ENCODE peak calls at places on chromosomes 5 and 9, in five cellular contexts. One of them, this sample, is unnamed.

GRCh38 chr5:112006721-112007120 is 249.7 kb upstream of the NREP start:
- DNase-seq in H1: no peak
- DNase-seq in IMR-90: peak
- DNase-seq in H9: no peak
- DNase-seq in neuronal stem cell: no peak
- DNase-seq in this sample: peak

GRCh38 chr5:31090467-31090866 is 103.0 kb upstream of the CDH6 start:
- DNase-seq in H1: no peak
- DNase-seq in IMR-90: no peak
- DNase-seq in H9: no peak
- DNase-seq in neuronal stem cell: no peak
- DNase-seq in this sample: no peak

GRCh38 chr9:13049223-13049622 is 230.3 kb downstream of the MPDZ start:
- DNase-seq in H1: no peak
- DNase-seq in IMR-90: no peak
- DNase-seq in H9: no peak
- DNase-seq in neuronal stem cell: no peak
- DNase-seq in this sample: no peak

GRCh38 chr5:151150484-151151262 is 6.9 kb downstream of the ANXA6 start:
- DNase-seq in H1: no peak
- DNase-seq in IMR-90: peak
- DNase-seq in H9: no peak
- DNase-seq in neuronal stem cell: no peak
- DNase-seq in this sample: peak

GRCh38 chr5:161676109-161676508 is 9.4 kb upstream of the GABRA6 start:
- DNase-seq in H1: no peak
- DNase-seq in IMR-90: no peak
- DNase-seq in H9: peak
- DNase-seq in neuronal stem cell: peak
- DNase-seq in this sample: no peak

GRCh38 chr9:114525505-114525904 is 20.2 kb upstream of the WHRN start:
- DNase-seq in H1: no peak
- DNase-seq in IMR-90: peak
- DNase-seq in H9: no peak
- DNase-seq in neuronal stem cell: no peak
- DNase-seq in this sample: peak

GRCh38 chr5:61348437-61348836 is 16.4 kb downstream of the ZSWIM6 start:
- DNase-seq in H1: no peak
- DNase-seq in IMR-90: no peak
- DNase-seq in H9: no peak
- DNase-seq in neuronal stem cell: no peak
- DNase-seq in this sample: no peak

GRCh38 chr5:90308787-90309585 is 100.6 kb downstream of the CETN3 start:
- DNase-seq in H1: no peak
- DNase-seq in IMR-90: no peak
- DNase-seq in H9: no peak
- DNase-seq in neuronal stem cell: no peak
- DNase-seq in this sample: peak

GRCh38 chr9:27204578-27204977 is 92.4 kb downstream of the EQTN start:
- DNase-seq in H1: no peak
- DNase-seq in IMR-90: peak
- DNase-seq in H9: no peak
- DNase-seq in neuronal stem cell: no peak
- DNase-seq in this sample: peak

GRCh38 chr5:77015938-77016569 is 14.2 kb upstream of the AGGF1 start:
- DNase-seq in H1: no peak
- DNase-seq in IMR-90: peak
- DNase-seq in H9: peak
- DNase-seq in neuronal stem cell: peak
- DNase-seq in this sample: peak

GRCh38 chr9:504921-505821 is 290.5 kb downstream of the DOCK8 start:
- DNase-seq in H1: peak
- DNase-seq in IMR-90: no peak
- DNase-seq in H9: peak
- DNase-seq in neuronal stem cell: peak
- DNase-seq in this sample: no peak

GRCh38 chr9:69376651-69377050 is 51.6 kb downstream of the ENTREP1 start:
- DNase-seq in H1: no peak
- DNase-seq in IMR-90: peak
- DNase-seq in H9: no peak
- DNase-seq in neuronal stem cell: no peak
- DNase-seq in this sample: peak

GRCh38 chr5:112356178-112356956 is 62.7 kb downstream of the EPB41L4A start:
- DNase-seq in H1: no peak
- DNase-seq in IMR-90: no peak
- DNase-seq in H9: no peak
- DNase-seq in neuronal stem cell: no peak
- DNase-seq in this sample: no peak

GRCh38 chr5:6714221-6715041 is 1.2 kb downstream of the TENT4A start:
- DNase-seq in H1: peak
- DNase-seq in IMR-90: no peak
- DNase-seq in H9: no peak
- DNase-seq in neuronal stem cell: no peak
- DNase-seq in this sample: no peak
- H3K14ac ChIP-seq in H1: no peak
- H3K14ac ChIP-seq in IMR-90: peak
- H3K14ac ChIP-seq in H9: no peak
- H3K14ac ChIP-seq in neuronal stem cell: no peak
- H3K14ac ChIP-seq in this sample: no peak

GRCh38 chr5:1351156-1351555 is 6.3 kb upstream of the CLPTM1L start:
- DNase-seq in H1: no peak
- DNase-seq in IMR-90: no peak
- DNase-seq in H9: no peak
- DNase-seq in neuronal stem cell: no peak
- DNase-seq in this sample: no peak

GRCh38 chr5:1347571-1347970 is 2.7 kb upstream of the CLPTM1L start:
- DNase-seq in H1: no peak
- DNase-seq in IMR-90: no peak
- DNase-seq in H9: no peak
- DNase-seq in neuronal stem cell: no peak
- DNase-seq in this sample: no peak

GRCh38 chr5:1346627-1347440 is 1.9 kb upstream of the CLPTM1L start:
- DNase-seq in H1: no peak
- DNase-seq in IMR-90: no peak
- DNase-seq in H9: no peak
- DNase-seq in neuronal stem cell: no peak
- DNase-seq in this sample: no peak

GRCh38 chr5:1349246-1349645 is 4.3 kb upstream of the CLPTM1L start:
- DNase-seq in H1: no peak
- DNase-seq in IMR-90: no peak
- DNase-seq in H9: no peak
- DNase-seq in neuronal stem cell: no peak
- DNase-seq in this sample: no peak

GRCh38 chr5:1348986-1349245 is 4.0 kb upstream of the CLPTM1L start:
- DNase-seq in H1: no peak
- DNase-seq in IMR-90: no peak
- DNase-seq in H9: no peak
- DNase-seq in neuronal stem cell: no peak
- DNase-seq in this sample: no peak
- H3K14ac ChIP-seq in H1: no peak
- H3K14ac ChIP-seq in IMR-90: no peak
- H3K14ac ChIP-seq in H9: no peak
- H3K14ac ChIP-seq in neuronal stem cell: no peak
- H3K14ac ChIP-seq in this sample: no peak

GRCh38 chr9:124257070-124257864 is 482 bp upstream of the NEK6 start:
- DNase-seq in H1: peak
- DNase-seq in IMR-90: no peak
- DNase-seq in H9: no peak
- DNase-seq in neuronal stem cell: no peak
- DNase-seq in this sample: peak
- H3K14ac ChIP-seq in H1: no peak
- H3K14ac ChIP-seq in IMR-90: peak
- H3K14ac ChIP-seq in H9: no peak
- H3K14ac ChIP-seq in neuronal stem cell: no peak
- H3K14ac ChIP-seq in this sample: peak

GRCh38 chr9:4738866-4739586 is 2.0 kb downstream of the AK3 start:
- DNase-seq in H1: no peak
- DNase-seq in IMR-90: peak
- DNase-seq in H9: no peak
- DNase-seq in neuronal stem cell: no peak
- DNase-seq in this sample: peak

GRCh38 chr9:4740623-4741364 is at the start of gene AK3:
- DNase-seq in H1: peak
- DNase-seq in IMR-90: peak
- DNase-seq in H9: peak
- DNase-seq in neuronal stem cell: peak
- DNase-seq in this sample: peak

GRCh38 chr9:4741365-4742031 is 496 bp upstream of the AK3 start:
- DNase-seq in H1: peak
- DNase-seq in IMR-90: no peak
- DNase-seq in H9: peak
- DNase-seq in neuronal stem cell: peak
- DNase-seq in this sample: peak

GRCh38 chr9:4739587-4740372 is 1.2 kb downstream of the AK3 start:
- DNase-seq in H1: no peak
- DNase-seq in IMR-90: no peak
- DNase-seq in H9: no peak
- DNase-seq in neuronal stem cell: no peak
- DNase-seq in this sample: peak

GRCh38 chr9:4740373-4740622 is 704 bp downstream of the AK3 start:
- DNase-seq in H1: no peak
- DNase-seq in IMR-90: no peak
- DNase-seq in H9: no peak
- DNase-seq in neuronal stem cell: no peak
- DNase-seq in this sample: peak
- H3K14ac ChIP-seq in H1: no peak
- H3K14ac ChIP-seq in IMR-90: peak
- H3K14ac ChIP-seq in H9: no peak
- H3K14ac ChIP-seq in neuronal stem cell: peak
- H3K14ac ChIP-seq in this sample: no peak

GRCh38 chr5:34544403-34544802 is 111.7 kb upstream of the RAI14 start:
- DNase-seq in H1: no peak
- DNase-seq in IMR-90: no peak
- DNase-seq in H9: no peak
- DNase-seq in neuronal stem cell: no peak
- DNase-seq in this sample: no peak
- H3K14ac ChIP-seq in H1: no peak
- H3K14ac ChIP-seq in IMR-90: no peak
- H3K14ac ChIP-seq in H9: no peak
- H3K14ac ChIP-seq in neuronal stem cell: no peak
- H3K14ac ChIP-seq in this sample: no peak

GRCh38 chr9:38392235-38393127 is at the start of gene ALDH1B1:
- DNase-seq in H1: peak
- DNase-seq in IMR-90: peak
- DNase-seq in H9: peak
- DNase-seq in neuronal stem cell: peak
- DNase-seq in this sample: peak
- H3K14ac ChIP-seq in H1: peak
- H3K14ac ChIP-seq in IMR-90: peak
- H3K14ac ChIP-seq in H9: peak
- H3K14ac ChIP-seq in neuronal stem cell: peak
- H3K14ac ChIP-seq in this sample: no peak

DNA sequence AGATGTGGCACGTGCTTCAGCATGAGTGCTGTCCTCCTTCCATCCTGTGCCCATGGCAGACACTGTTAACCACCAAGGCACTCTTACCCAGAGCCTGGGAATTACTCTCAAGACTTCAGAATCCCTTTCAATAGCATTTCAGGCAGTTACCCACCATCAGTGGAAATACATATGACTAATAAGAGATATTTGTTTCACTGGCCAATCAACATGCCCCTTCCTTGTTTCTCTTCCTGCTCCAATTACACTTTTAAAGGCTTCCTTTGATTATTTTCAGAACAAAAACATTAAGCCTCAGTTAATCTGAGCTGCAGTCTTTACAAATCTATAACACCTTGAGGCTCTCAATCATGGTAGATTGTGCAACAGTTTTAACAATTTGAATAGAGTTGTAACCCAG is 70.8 kb downstream of the PRELID2 start:
- DNase-seq in H1: no peak
- DNase-seq in IMR-90: peak
- DNase-seq in H9: no peak
- DNase-seq in neuronal stem cell: no peak
- DNase-seq in this sample: no peak
- H3K14ac ChIP-seq in H1: no peak
- H3K14ac ChIP-seq in IMR-90: no peak
- H3K14ac ChIP-seq in H9: no peak
- H3K14ac ChIP-seq in neuronal stem cell: no peak
- H3K14ac ChIP-seq in this sample: no peak

DNA sequence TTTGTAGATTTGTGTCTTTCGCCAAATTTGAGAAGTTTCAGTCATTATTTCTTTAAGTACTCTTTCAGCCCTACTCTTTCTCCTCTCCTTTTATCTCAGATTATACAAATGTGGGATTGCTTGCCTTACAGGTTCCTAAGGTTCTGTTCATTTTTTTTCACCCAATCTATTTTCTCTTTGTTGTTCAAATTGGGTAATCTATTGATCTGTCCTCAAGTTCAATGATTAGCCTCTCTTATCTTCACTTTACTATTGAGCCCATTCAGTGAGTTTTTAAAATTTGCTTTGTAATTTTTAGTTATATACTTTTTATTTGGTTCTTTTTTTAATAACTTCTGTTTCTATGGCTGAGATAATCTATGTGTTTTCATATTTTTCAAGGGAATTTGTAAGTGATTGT is 282.1 kb downstream of the FER start:
- DNase-seq in H1: no peak
- DNase-seq in IMR-90: no peak
- DNase-seq in H9: no peak
- DNase-seq in neuronal stem cell: no peak
- DNase-seq in this sample: no peak
- H3K14ac ChIP-seq in H1: no peak
- H3K14ac ChIP-seq in IMR-90: no peak
- H3K14ac ChIP-seq in H9: no peak
- H3K14ac ChIP-seq in neuronal stem cell: no peak
- H3K14ac ChIP-seq in this sample: no peak

DNA sequence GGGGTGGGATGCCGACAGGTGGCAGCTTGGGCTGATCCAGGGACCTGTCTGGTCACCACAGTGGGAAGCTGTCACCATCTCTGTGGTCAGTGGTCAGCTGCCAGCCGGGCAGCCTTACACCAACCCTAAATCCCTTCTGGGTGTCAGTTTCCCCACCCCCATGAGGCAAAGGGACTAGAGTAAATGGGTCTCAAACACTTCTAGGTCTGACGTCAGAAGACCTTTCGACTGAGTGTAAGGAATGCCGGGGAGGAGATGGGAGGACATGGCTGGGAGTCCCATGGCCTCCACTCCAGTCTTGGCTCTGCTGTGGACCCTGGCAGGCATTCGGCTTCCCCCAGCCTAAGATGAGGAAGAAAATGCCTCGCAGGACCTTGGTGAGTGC is 40.3 kb upstream of the SLC25A51 start:
- DNase-seq in H1: no peak
- DNase-seq in IMR-90: no peak
- DNase-seq in H9: no peak
- DNase-seq in neuronal stem cell: no peak
- DNase-seq in this sample: no peak
- H3K14ac ChIP-seq in H1: no peak
- H3K14ac ChIP-seq in IMR-90: peak
- H3K14ac ChIP-seq in H9: no peak
- H3K14ac ChIP-seq in neuronal stem cell: no peak
- H3K14ac ChIP-seq in this sample: no peak